ENCODE peak calls at places on chromosomes 12 and 14, in seven cellular contexts. M, L, R, A, Z, P and H are unnamed samples.

GRCh38 chr14:34324363-34324795 is 137.7 kb downstream of the SPTSSA start:
- DNase-seq in M (peak; percentile 69), L (peak; percentile 71), R (peak; percentile 67), A (no peak), Z (peak; percentile 75), P (peak; percentile 5), H (peak; percentile 53)

GRCh38 chr12:92028039-92028709 is 117.5 kb downstream of the BTG1 start:
- DNase-seq in M (no peak), L (no peak), R (peak; percentile 22), A (no peak), Z (no peak), P (peak; percentile 73), H (peak; percentile 47)

GRCh38 chr14:95340201-95340697 is 20.5 kb upstream of the CLMN start:
- DNase-seq in M (no peak), L (peak; percentile 61), R (no peak), A (no peak), Z (no peak), P (no peak), H (no peak)

GRCh38 chr14:68247281-68247680 is 427.7 kb downstream of the RAD51B start:
- DNase-seq in M (no peak), L (no peak), R (no peak), A (no peak), Z (no peak), P (no peak), H (no peak)

GRCh38 chr12:131025939-131026702 is 72.4 kb downstream of the ADGRD1 start:
- DNase-seq in M (no peak), L (no peak), R (no peak), A (no peak), Z (no peak), P (no peak), H (no peak)

GRCh38 chr14:24411468-24412454 is 13.0 kb downstream of the NYNRIN start:
- DNase-seq in M (peak; percentile 84), L (peak; percentile 69), R (peak; percentile 56), A (no peak), Z (peak; percentile 68), P (no peak), H (peak; percentile 74)

GRCh38 chr12:30746190-30746589 is 8.6 kb downstream of the CAPRIN2 start:
- DNase-seq in M (no peak), L (peak; percentile 87), R (no peak), A (no peak), Z (no peak), P (no peak), H (no peak)

GRCh38 chr12:124548854-124549378 is 18.5 kb downstream of the NCOR2 start:
- DNase-seq in M (no peak), L (no peak), R (no peak), A (no peak), Z (no peak), P (no peak), H (peak; percentile 90)

GRCh38 chr14:60648934-60649814 is at the start of gene SIX1:
- DNase-seq in M (peak; percentile 97), L (peak; percentile 77), R (peak; percentile 97), A (no peak), Z (peak; percentile 96), P (peak; percentile 90), H (peak; percentile 97)
- TF ChIP-seq EZH2 in M (peak; percentile 85), L (no peak), R (no peak), A (no peak), Z (peak; percentile 99), P (peak; percentile 59), H (no peak)

DNA sequence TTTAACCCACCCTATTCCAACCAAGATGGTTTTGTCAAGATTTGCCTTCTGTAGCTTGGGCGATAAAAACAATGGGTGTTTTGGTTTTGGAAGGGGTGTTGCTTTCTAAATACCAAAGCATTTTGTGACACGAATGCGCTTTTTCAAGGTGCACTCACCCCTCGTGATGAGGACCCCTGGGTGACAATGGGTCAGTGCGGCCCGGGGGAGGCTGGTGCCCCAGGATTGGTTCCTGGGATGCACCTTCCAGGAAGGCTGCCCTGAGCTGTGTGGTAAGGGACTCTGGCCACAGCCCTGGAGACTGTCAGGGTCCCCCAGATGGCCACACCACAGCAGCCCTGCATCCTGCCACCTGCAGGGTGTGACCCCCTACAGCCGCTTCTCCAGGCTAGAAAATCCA is 180.6 kb upstream of the MYL2 start:
- DNase-seq in M (no peak), L (no peak), R (no peak), A (no peak), Z (no peak), P (no peak), H (no peak)
- H3K4me2 ChIP-seq in M (no peak overlapping the region), L (no peak overlapping the region), R (no peak overlapping the region), A (no peak overlapping the region), Z (no peak overlapping the region), P (no peak overlapping the region), H (no peak overlapping the region)

DNA sequence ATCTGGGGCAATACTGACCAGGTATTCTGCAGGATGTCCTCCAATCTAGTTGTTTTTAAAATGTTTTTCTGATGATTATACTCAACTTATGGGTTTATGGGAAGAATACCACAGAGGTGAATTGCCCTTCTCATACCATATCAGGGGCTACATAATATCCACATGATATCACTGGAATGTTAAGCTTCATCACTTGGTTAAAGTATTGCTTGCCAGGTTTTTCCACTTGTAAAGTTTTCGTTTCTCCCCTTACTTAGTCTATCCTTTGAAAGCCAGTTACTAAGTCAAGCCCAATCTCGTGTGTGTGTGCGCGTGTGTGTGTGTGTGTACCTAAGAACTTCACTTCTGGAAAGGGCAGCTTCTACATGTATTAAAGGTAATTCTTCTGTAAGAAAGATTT is 980.9 kb upstream of the FBXO33 start:
- DNase-seq in M (no peak), L (no peak), R (peak; percentile 27), A (no peak), Z (no peak), P (no peak), H (no peak)
- H3K79me2 ChIP-seq in M (no peaks in the 10 kb centered on the region), L (no peaks in the 10 kb centered on the region), R (no peaks in the 10 kb centered on the region), A (no peaks in the 10 kb centered on the region), Z (no peaks in the 10 kb centered on the region), P (no peaks in the 10 kb centered on the region), H (no peaks in the 10 kb centered on the region)

GRCh38 chr14:104263671-104264358 is 125.4 kb downstream of the KIF26A start:
- DNase-seq in M (no peak), L (no peak), R (no peak), A (no peak), Z (no peak), P (no peak), H (no peak)

GRCh38 chr14:104265918-104266642 is 127.7 kb downstream of the KIF26A start:
- DNase-seq in M (no peak), L (no peak), R (no peak), A (no peak), Z (no peak), P (no peak), H (no peak)

GRCh38 chr14:104262515-104263514 is 124.4 kb downstream of the KIF26A start:
- DNase-seq in M (no peak), L (no peak), R (no peak), A (no peak), Z (no peak), P (no peak), H (no peak)

GRCh38 chr14:104266643-104267575 is 128.5 kb downstream of the KIF26A start:
- DNase-seq in M (no peak), L (no peak), R (no peak), A (no peak), Z (no peak), P (no peak), H (no peak)

GRCh38 chr14:104264495-104265265 is 126.3 kb downstream of the KIF26A start:
- DNase-seq in M (no peak), L (no peak), R (no peak), A (no peak), Z (no peak), P (no peak), H (no peak)
- TF ChIP-seq EZH2 in M (no peak), L (no peak), R (no peak), A (no peak), Z (no peak), P (no peak), H (no peak)

DNA sequence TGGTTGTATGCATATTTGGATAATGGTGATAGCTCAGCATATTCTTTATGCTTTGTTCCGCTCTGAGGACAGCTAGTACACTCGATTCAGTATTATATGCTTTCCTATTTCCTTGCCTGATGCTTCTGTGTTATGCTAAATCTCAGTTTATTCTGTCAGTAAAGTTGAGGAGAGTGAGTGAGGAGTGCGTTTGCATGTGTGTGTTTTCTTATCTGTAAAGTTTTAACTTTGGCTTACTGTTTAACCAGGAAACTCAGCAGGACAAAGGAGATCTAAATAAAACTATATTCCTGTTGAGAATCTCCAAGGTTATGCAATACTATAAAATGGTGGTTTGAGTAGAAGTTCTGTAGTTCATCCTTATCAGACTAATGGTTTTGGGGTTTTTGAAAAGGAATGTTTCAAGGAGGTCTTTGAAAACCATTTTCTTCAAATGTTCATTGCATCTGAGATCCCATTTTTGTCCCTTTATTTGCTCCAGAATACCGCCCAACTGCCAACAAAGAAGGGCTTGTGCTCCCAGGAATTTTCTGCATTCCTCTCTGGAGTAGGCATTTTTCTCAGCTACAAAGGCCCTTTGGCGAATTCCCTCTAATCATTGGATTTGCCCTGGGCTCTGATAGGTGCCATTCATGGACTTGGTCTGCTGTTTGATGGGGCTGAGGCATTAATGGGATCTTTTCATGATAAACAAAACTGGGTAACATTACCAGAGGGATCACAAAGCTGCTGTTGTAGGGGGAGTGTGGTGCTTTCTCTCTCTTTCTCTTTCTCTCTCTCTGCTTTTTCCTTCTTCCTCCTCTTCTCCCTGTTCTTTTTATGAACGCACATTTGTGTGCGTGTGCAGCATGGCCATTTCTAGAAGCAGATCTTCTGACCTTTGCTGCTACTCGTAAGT is 71.7 kb downstream of the HMGA2 start:
- DNase-seq in M (peak; percentile 88), L (peak; percentile 97), R (peak; percentile 32), A (no peak), Z (peak; percentile 89), P (no peak), H (no peak)
- H3K4me2 ChIP-seq in M (peak overlapping the region; percentile 40), L (peak overlapping the region; percentile 85), R (no peak overlapping the region), A (no peak overlapping the region), Z (peak overlapping the region; percentile 84), P (peak overlapping the region; percentile 61), H (peak overlapping the region; percentile 7)

GRCh38 chr12:123431951-123432886 is 4.3 kb downstream of the RILPL2 start:
- DNase-seq in M (no peak), L (no peak), R (no peak), A (no peak), Z (no peak), P (peak; percentile 69), H (peak; percentile 35)
- H3K79me2 ChIP-seq in M (no peaks in the 10 kb centered on the region), L (peaks cover 8% of the 10 kb centered on the region), R (peaks cover 9% of the 10 kb centered on the region), A (peaks cover 80% of the 10 kb centered on the region), Z (no peaks in the 10 kb centered on the region), P (peaks cover 38% of the 10 kb centered on the region), H (peaks cover 47% of the 10 kb centered on the region)

GRCh38 chr12:54040648-54041047 is 7.8 kb downstream of the HOXC5 start:
- DNase-seq in M (no peak), L (no peak), R (no peak), A (no peak), Z (no peak), P (no peak), H (no peak)

GRCh38 chr12:54040148-54040494 is 7.3 kb downstream of the HOXC5 start:
- DNase-seq in M (no peak), L (no peak), R (peak; percentile 11), A (no peak), Z (no peak), P (no peak), H (peak; percentile 39)

GRCh38 chr12:54038760-54039414 is 6.0 kb downstream of the HOXC5 start:
- DNase-seq in M (no peak), L (no peak), R (peak; percentile 56), A (no peak), Z (peak; percentile 3), P (no peak), H (no peak)

GRCh38 chr12:54038260-54038759 is 5.5 kb downstream of the HOXC5 start:
- DNase-seq in M (no peak), L (no peak), R (no peak), A (no peak), Z (peak; percentile 1), P (no peak), H (no peak)

GRCh38 chr12:54039417-54040147 is 6.7 kb downstream of the HOXC5 start:
- DNase-seq in M (no peak), L (no peak), R (no peak), A (no peak), Z (peak; percentile 11), P (no peak), H (peak; percentile 40)
- TF ChIP-seq EZH2 in M (peak; percentile 67), L (peak; percentile 73), R (no peak), A (no peak), Z (peak; percentile 69), P (no peak), H (no peak)